ENCODE peak calls at places on chromosome 18, in five cellular contexts. Z, H, T, K and Y are unnamed samples.

GRCh38 chr18:41745166-41746049 is 209.6 kb upstream of the PIK3C3 start:
- DNase-seq in K (peak), H (peak), T (no peak), Z (no peak), Y (no peak)

GRCh38 chr18:59340817-59341216 is 18.2 kb downstream of the LMAN1 start:
- DNase-seq in K (no peak), T (no peak), H (no peak), Z (no peak), Y (no peak)

GRCh38 chr18:56038258-56039030 is 450.5 kb upstream of the TCF4 start:
- DNase-seq in T (no peak), Z (no peak), H (no peak), K (peak), Y (no peak)

GRCh38 chr18:56083097-56083865 is 495.3 kb upstream of the TCF4 start:
- DNase-seq in T (no peak), K (no peak), H (no peak), Z (no peak), Y (no peak)

GRCh38 chr18:500556-501405 is at the start of gene COLEC12:
- DNase-seq in K (peak), Z (no peak), T (no peak), H (peak), Y (no peak)

GRCh38 chr18:24027156-24027555 is 12.6 kb downstream of the TTC39C start:
- DNase-seq in K (no peak), Z (peak), T (no peak), H (peak), Y (peak)

GRCh38 chr18:28189400-28190239 is 12.7 kb upstream of the CDH2 start:
- DNase-seq in H (peak), T (no peak), Z (no peak), K (peak), Y (no peak)

GRCh38 chr18:77090546-77091200 is 41.9 kb downstream of the MBP start:
- DNase-seq in Z (no peak), H (no peak), T (no peak), K (no peak), Y (no peak)

GRCh38 chr18:59822612-59823275 is 77.1 kb upstream of the PMAIP1 start:
- DNase-seq in H (no peak), T (no peak), K (no peak), Z (no peak), Y (no peak)

GRCh38 chr18:33239298-33239697 is 201.2 kb downstream of the CCDC178 start:
- DNase-seq in H (no peak), K (no peak), Z (no peak), T (no peak), Y (no peak)

GRCh38 chr18:22322251-22322691 is 95.4 kb downstream of the CTAGE1 start:
- DNase-seq in Z (no peak), T (no peak), K (no peak), H (no peak), Y (no peak)

GRCh38 chr18:10530852-10531251 is 5.0 kb downstream of the NAPG start:
- DNase-seq in K (no peak), Z (no peak), T (no peak), H (no peak), Y (no peak)